ENCODE peak calls at places on chromosomes 6 and 20, in eight cellular contexts. F is HFFc6; B is T-helper 2 cell; Q is kidney tubule cell; O is effector memory CD4-positive, alpha-beta T cell; V is GM12865; I is stimulated activated CD8-positive, alpha-beta memory T cell treated with anti-CD3 and anti-CD28 coated beads, Interleukin-7, amount 100 ng/mL, for 1 hour; N is AG04449. J is an unnamed sample.

GRCh38 chr20:62235777-62236157 is 2.6 kb upstream of the OSBPL2 start:
- DNase-seq in F (no peak), B (no peak), Q (no peak), O (no peak), V (no peak), I (no peak), N (no peak), J (no peak)

GRCh38 chr6:5085638-5086293 is 625 bp downstream of the PPP1R3G start:
- DNase-seq in F (no peak), B (no peak), Q (peak; percentile 50), O (no peak), V (peak; percentile 73), I (no peak), N (no peak), J (peak; percentile 51)

GRCh38 chr20:35992713-35993335 is 24.4 kb downstream of the CNBD2 start:
- DNase-seq in F (peak; percentile 58), B (no peak), Q (peak; percentile 70), O (peak; percentile 13), V (peak; percentile 69), I (peak; percentile 2), N (no peak), J (peak; percentile 85)

GRCh38 chr6:28838634-28839442 is 84.9 kb downstream of the TRIM27 start:
- DNase-seq in F (peak; percentile 81), B (peak; percentile 40), Q (peak; percentile 88), O (peak; percentile 56), V (peak; percentile 91), I (peak; percentile 66), N (no peak), J (peak; percentile 83)

GRCh38 chr20:37259031-37259430 is 2.6 kb downstream of the GHRH start:
- DNase-seq in F (no peak), B (no peak), Q (no peak), O (no peak), V (no peak), I (no peak), N (no peak), J (no peak)

GRCh38 chr6:113858067-113858604 is 991 bp downstream of the MARCKS start:
- DNase-seq in F (peak; percentile 7), B (no peak), Q (peak; percentile 52), O (no peak), V (peak; percentile 76), I (no peak), N (no peak), J (peak; percentile 46)

GRCh38 chr6:107116328-107116892 is 1.1 kb upstream of the BEND3 start:
- DNase-seq in F (no peak), B (no peak), Q (peak; percentile 44), O (no peak), V (peak; percentile 49), I (no peak), N (no peak), J (peak; percentile 71)

GRCh38 chr6:125262026-125263013 is 39.4 kb downstream of the HDDC2 start:
- DNase-seq in F (peak; percentile 72), B (no peak), Q (no peak), O (no peak), V (no peak), I (no peak), N (peak; percentile 82), J (no peak)

GRCh38 chr6:2110504-2110903 is 134.9 kb downstream of the GMDS start:
- DNase-seq in F (no peak), B (no peak), Q (peak; percentile 21), O (no peak), V (peak; percentile 50), I (no peak), N (no peak), J (no peak)

J was measured in SK-N-DZ.